ENCODE peak calls at places on chromosomes 11 and 22, in five cellular contexts. Y is adrenal gland; P is stimulated activated effector memory CD8-positive, alpha-beta T cell treated with anti-CD3 and anti-CD28 coated beads, Interleukin-12 subunit alpha, Interleukin-12 subunit beta, amount 100 ng/mL, for 72 hours; G is dermis blood vessel endothelial cell; B is mesendoderm. S is an unnamed sample.

GRCh38 chr11:43833657-43834073 is 47.0 kb upstream of the ALKBH3 start:
- DNase-seq in B (peak; percentile 22), Y (no peak), P (no peak), G (peak; percentile 59), S (no peak)

GRCh38 chr22:20395181-20395896 is 1.4 kb downstream of the ZNF74 start:
- DNase-seq in G (no peak), Y (peak; percentile 49), P (no peak), B (no peak), S (no peak)

GRCh38 chr11:68018730-68019190 is 8.6 kb downstream of the ALDH3B1 start:
- DNase-seq in B (no peak), P (no peak), G (no peak), Y (no peak), S (no peak)

GRCh38 chr11:79152511-79152910 is 288.3 kb downstream of the TENM4 start:
- DNase-seq in Y (no peak), P (no peak), B (no peak), G (no peak), S (no peak)

GRCh38 chr11:95378789-95379188 is 147.8 kb upstream of the SESN3 start:
- DNase-seq in Y (no peak), B (peak; percentile 23), P (no peak), G (no peak), S (no peak)

GRCh38 chr22:24807284-24807950 is 1.4 kb downstream of the SGSM1 start:
- DNase-seq in B (peak; percentile 42), P (no peak), G (no peak), Y (peak; percentile 69), S (no peak)

GRCh38 chr22:21641417-21641794 is 696 bp upstream of the SDF2L1 start:
- DNase-seq in G (peak; percentile 79), B (peak; percentile 83), Y (peak; percentile 71), P (no peak), S (no peak)

GRCh38 chr22:42915980-42916765 is 59.1 kb upstream of the ARFGAP3 start:
- DNase-seq in G (no peak), B (peak; percentile 76), P (no peak), Y (no peak), S (no peak)

GRCh38 chr11:113896156-113896879 is 8.3 kb upstream of the HTR3B start:
- DNase-seq in Y (peak; percentile 69), B (peak; percentile 56), P (peak; percentile 10), G (peak; percentile 61), S (peak; percentile 10)

GRCh38 chr22:36644333-36644757 is 59.2 kb downstream of the CACNG2 start:
- DNase-seq in P (no peak), Y (peak; percentile 76), G (peak; percentile 90), B (peak; percentile 89), S (peak; percentile 45)

GRCh38 chr11:45432910-45433309 is 146.8 kb upstream of the SYT13 start:
- DNase-seq in Y (no peak), G (no peak), B (no peak), P (no peak), S (no peak)

GRCh38 chr11:11931461-11932055 is 76.9 kb downstream of the DKK3 start:
- DNase-seq in Y (peak; percentile 53), G (peak; percentile 85), P (no peak), B (peak; percentile 76), S (peak; percentile 38)

GRCh38 chr11:75867778-75868374 is 52.9 kb downstream of the UVRAG start:
- DNase-seq in P (peak; percentile 22), B (peak; percentile 30), Y (peak; percentile 67), G (peak; percentile 79), S (peak; percentile 31)

GRCh38 chr22:29700206-29700948 is 19.4 kb upstream of the CABP7 start:
- DNase-seq in Y (no peak), G (no peak), P (no peak), B (no peak), S (no peak)

GRCh38 chr11:1122356-1123002 is 35.3 kb upstream of the MUC5AC start:
- DNase-seq in P (no peak), Y (peak; percentile 21), G (no peak), B (no peak), S (no peak)

GRCh38 chr11:36009469-36009868 is 65.6 kb downstream of the LDLRAD3 start:
- DNase-seq in Y (no peak), B (no peak), P (no peak), G (peak; percentile 70), S (no peak)

GRCh38 chr11:38143852-38144251 is 1545.8 kb upstream of the RAG2 start:
- DNase-seq in P (no peak), G (no peak), B (no peak), Y (no peak), S (no peak)

GRCh38 chr11:120324932-120325810 is at the start of gene TLCD5:
- DNase-seq in P (no peak), Y (peak; percentile 85), G (peak; percentile 81), B (peak; percentile 94), S (peak; percentile 54)

GRCh38 chr11:19974886-19975285 is 185.4 kb downstream of the DBX1 start:
- DNase-seq in Y (no peak), P (no peak), B (no peak), G (no peak), S (no peak)

GRCh38 chr22:38755911-38756532 is at the start of gene SUN2:
- DNase-seq in Y (peak; percentile 97), G (peak; percentile 92), B (peak; percentile 65), P (peak; percentile 93), S (no peak)

S was measured in HCT116.